ENCODE peak calls at places on chromosomes 5 and 9, in ten cellular contexts. T is NCI-H69, B is OCI-M1, X is AG04450, I is DMS53, C is IMR-90, R is right cardiac atrium, H is NCI-H2081, Z is NCI-H1436, E is cardiac muscle cell. F is an unnamed sample.

GRCh38 chr5:147483197-147483790 is 26.6 kb downstream of the DPYSL3 start:
- DNase-seq in T (peak; percentile 99), B (no peak), X (no peak), I (peak; percentile 96), C (peak; percentile 48), R (no peak), H (peak; percentile 96), Z (peak; percentile 88), E (no peak), F (no peak)

GRCh38 chr5:141476132-141476909 is 555 bp downstream of the PCDHGC3 start:
- DNase-seq in T (peak; percentile 73), B (no peak), X (peak; percentile 47), I (peak; percentile 71), C (peak; percentile 85), R (peak; percentile 90), H (peak; percentile 45), Z (no peak), E (peak; percentile 31), F (peak; percentile 78)

GRCh38 chr9:97388721-97389238 is 23.1 kb upstream of the TDRD7 start:
- DNase-seq in T (peak; percentile 36), B (peak; percentile 22), X (no peak), I (peak; percentile 49), C (no peak), R (no peak), H (no peak), Z (no peak), E (no peak), F (no peak)

GRCh38 chr9:126624912-126625311 is 11.2 kb downstream of the LMX1B start:
- DNase-seq in T (no peak), B (no peak), X (no peak), I (no peak), C (no peak), R (no peak), H (no peak), Z (no peak), E (no peak), F (no peak)

GRCh38 chr5:83718195-83718825 is 2.3 kb downstream of the HAPLN1 start:
- DNase-seq in T (peak; percentile 89), B (peak; percentile 79), X (peak; percentile 38), I (peak; percentile 91), C (peak; percentile 73), R (peak; percentile 34), H (peak; percentile 67), Z (peak; percentile 68), E (peak; percentile 85), F (no peak)

GRCh38 chr5:148541054-148541835 is 113.1 kb downstream of the HTR4 start:
- DNase-seq in T (no peak), B (no peak), X (no peak), I (no peak), C (no peak), R (no peak), H (no peak), Z (no peak), E (no peak), F (no peak)

GRCh38 chr9:68533678-68534077 is 7.0 kb downstream of the TMEM252 start:
- DNase-seq in T (no peak), B (no peak), X (no peak), I (no peak), C (peak; percentile 13), R (no peak), H (no peak), Z (no peak), E (peak; percentile 24), F (no peak)

GRCh38 chr9:114317665-114318357 is 5.1 kb upstream of the ORM1 start:
- DNase-seq in T (no peak), B (peak; percentile 73), X (peak; percentile 70), I (no peak), C (peak; percentile 85), R (no peak), H (no peak), Z (no peak), E (no peak), F (no peak)

GRCh38 chr9:119349548-119349947 is 19.7 kb downstream of the BRINP1 start:
- DNase-seq in T (peak; percentile 68), B (no peak), X (no peak), I (no peak), C (no peak), R (no peak), H (no peak), Z (no peak), E (peak; percentile 62), F (no peak)

GRCh38 chr9:81729141-81729540 is 39.8 kb upstream of the TLE1 start:
- DNase-seq in T (peak; percentile 93), B (no peak), X (no peak), I (no peak), C (no peak), R (no peak), H (peak; percentile 59), Z (no peak), E (peak; percentile 17), F (no peak)

GRCh38 chr5:146426853-146427618 is 20.1 kb upstream of the TCERG1 start:
- DNase-seq in T (peak; percentile 73), B (peak; percentile 79), X (no peak), I (peak; percentile 78), C (peak; percentile 52), R (no peak), H (peak; percentile 40), Z (peak; percentile 73), E (peak; percentile 60), F (no peak)

GRCh38 chr5:125134216-125135081 is 388.0 kb upstream of the ZNF608 start:
- DNase-seq in T (peak; percentile 19), B (no peak), X (no peak), I (peak; percentile 64), C (peak; percentile 91), R (no peak), H (no peak), Z (no peak), E (no peak), F (no peak)

GRCh38 chr5:19745247-19745646 is 242.8 kb downstream of the CDH18 start:
- DNase-seq in T (peak; percentile 10), B (no peak), X (no peak), I (no peak), C (no peak), R (no peak), H (no peak), Z (no peak), E (no peak), F (no peak)

GRCh38 chr5:91225848-91226686 is 157.1 kb downstream of the ARRDC3 start:
- DNase-seq in T (peak; percentile 81), B (peak; percentile 11), X (no peak), I (peak; percentile 79), C (no peak), R (peak; percentile 48), H (peak; percentile 12), Z (peak; percentile 58), E (peak; percentile 35), F (peak; percentile 37)

GRCh38 chr9:14180942-14181270 is 133.0 kb downstream of the NFIB start:
- DNase-seq in T (no peak), B (no peak), X (no peak), I (no peak), C (no peak), R (no peak), H (no peak), Z (no peak), E (no peak), F (no peak)

GRCh38 chr9:89821081-89821480 is 216.3 kb downstream of the GADD45G start:
- DNase-seq in T (no peak), B (no peak), X (no peak), I (no peak), C (no peak), R (no peak), H (no peak), Z (no peak), E (peak; percentile 30), F (no peak)

GRCh38 chr9:133135193-133135745 is 14.2 kb upstream of the RALGDS start:
- DNase-seq in T (peak; percentile 84), B (no peak), X (no peak), I (peak; percentile 50), C (peak; percentile 86), R (peak; percentile 82), H (peak; percentile 84), Z (no peak), E (no peak), F (peak; percentile 80)

GRCh38 chr9:130432362-130432761 is 12.4 kb upstream of the ASS1 start:
- DNase-seq in T (peak; percentile 46), B (no peak), X (no peak), I (peak; percentile 73), C (no peak), R (peak; percentile 45), H (no peak), Z (no peak), E (no peak), F (no peak)

GRCh38 chr9:76161546-76161945 is 232.7 kb downstream of the RFK start:
- DNase-seq in T (no peak), B (no peak), X (peak; percentile 81), I (no peak), C (peak; percentile 95), R (peak; percentile 57), H (no peak), Z (no peak), E (peak; percentile 54), F (peak; percentile 35)

GRCh38 chr5:170791325-170791954 is 7.9 kb downstream of the GABRP start:
- DNase-seq in T (peak; percentile 88), B (peak; percentile 52), X (peak; percentile 3), I (peak; percentile 85), C (peak; percentile 56), R (peak; percentile 83), H (peak; percentile 51), Z (peak; percentile 12), E (peak; percentile 83), F (peak; percentile 73)